ENCODE peak calls at places on chromosomes 7 and 10, in six cellular contexts. V is skeletal muscle cell, E is foreskin fibroblast, B is IMR-90, F is psoas muscle, K is epithelial cell of proximal tubule. C is an unnamed sample.

GRCh38 chr7:111357691-111358090 is 204.6 kb downstream of the IMMP2L start:
- DNase-seq in B (peak), V (peak), K (no peak), F (no peak), E (peak), C (no peak)

GRCh38 chr10:49398000-49398861 is 2.3 kb upstream of the DRGX start:
- DNase-seq in E (peak), K (no peak), F (peak), V (no peak), B (peak), C (peak)

GRCh38 chr10:5291501-5292195 is 73.1 kb upstream of the UCN3 start:
- DNase-seq in F (peak), V (peak), K (peak), B (peak), E (peak), C (peak)

GRCh38 chr10:25261571-25261970 is 86.8 kb downstream of the GPR158 start:
- DNase-seq in F (no peak), B (no peak), K (no peak), V (no peak), E (no peak), C (no peak)

GRCh38 chr7:80150621-80151273 is 16.1 kb downstream of the GNAI1 start:
- DNase-seq in E (no peak), K (no peak), B (peak), F (no peak), V (no peak), C (no peak)

GRCh38 chr10:70493660-70494234 is 15.2 kb downstream of the PALD1 start:
- DNase-seq in V (no peak), K (no peak), F (no peak), B (no peak), E (no peak), C (no peak)

GRCh38 chr7:30148951-30149459 is 14.2 kb downstream of the MTURN start:
- DNase-seq in F (no peak), E (no peak), B (no peak), V (no peak), K (no peak), C (peak)

GRCh38 chr10:125087191-125087896 is 73.0 kb downstream of the CTBP2 start:
- DNase-seq in F (no peak), V (no peak), B (no peak), K (no peak), E (no peak), C (no peak)

GRCh38 chr7:80183900-80184685 is 49.5 kb downstream of the GNAI1 start:
- DNase-seq in B (no peak), V (no peak), E (no peak), F (no peak), K (no peak), C (no peak)

GRCh38 chr10:86440874-86441838 is 74.6 kb upstream of the GRID1 start:
- DNase-seq in B (peak), V (peak), F (no peak), K (peak), E (peak), C (no peak)

DNA sequence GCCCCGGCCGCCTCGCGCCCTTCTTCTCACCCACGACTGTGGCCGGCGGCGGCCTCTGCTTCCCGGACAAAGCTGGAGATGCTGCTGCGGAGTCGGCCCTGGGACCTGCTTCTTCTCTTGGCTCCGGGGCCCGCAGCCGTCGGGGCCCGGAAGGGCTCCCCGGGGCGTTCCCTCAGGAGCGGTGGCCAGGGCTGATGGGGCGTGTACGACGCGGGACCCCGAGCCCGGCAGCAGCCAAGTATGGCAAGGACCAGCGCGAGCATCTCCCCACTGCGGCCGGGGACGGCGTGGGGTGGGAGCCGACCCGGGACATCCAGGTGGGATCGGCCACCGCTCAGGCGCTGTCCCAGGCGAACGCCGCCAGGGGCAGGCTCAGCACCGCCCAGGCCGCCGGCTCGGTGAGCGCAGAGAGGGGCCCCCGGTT is 27.6 kb upstream of the BMS1 start:
- DNase-seq in V (no peak), K (no peak), E (no peak), F (peak), B (no peak), C (no peak)
- H3K4me3 ChIP-seq in V (peak), K (peak), E (no peak), F (peak), B (peak), C (no peak)

DNA sequence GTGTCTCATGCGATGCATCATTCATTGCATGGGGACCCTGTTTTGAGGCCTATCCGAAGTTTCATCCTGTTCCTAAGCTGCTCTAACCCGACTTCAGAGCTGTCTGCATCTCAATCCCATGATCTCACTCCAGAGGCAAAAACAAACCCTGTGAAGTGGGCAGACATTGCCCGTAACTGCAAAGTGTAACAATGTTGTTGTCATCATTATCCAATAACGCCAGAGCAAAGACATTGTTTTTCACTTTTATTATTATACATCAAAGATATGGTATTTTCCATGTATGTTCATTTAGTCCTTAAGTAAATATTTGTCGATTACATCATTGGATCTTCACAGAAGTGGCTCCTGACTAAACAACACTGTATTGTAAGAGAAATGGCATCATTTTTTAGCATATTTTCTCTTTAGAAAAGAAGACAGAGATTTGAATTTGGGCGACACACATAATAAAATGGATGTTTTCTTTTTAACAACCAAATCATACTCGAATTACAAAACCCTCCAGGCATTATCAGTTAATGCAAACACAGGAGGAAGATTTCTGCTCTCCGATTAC is 246.6 kb downstream of the KLF6 start:
- DNase-seq in E (no peak), K (no peak), B (no peak), F (no peak), V (no peak), C (no peak)
- H3K4me3 ChIP-seq in E (peak), K (no peak), B (no peak), F (no peak), V (no peak), C (no peak)

GRCh38 chr7:150715738-150716137 is 675 bp upstream of the GIMAP1 start:
- DNase-seq in B (no peak), V (no peak), E (no peak), K (no peak), F (no peak), C (no peak)
- H3K4me3 ChIP-seq in B (no peak), V (no peak), E (no peak), K (no peak), F (peak), C (peak)

GRCh38 chr7:93945083-93945482 is 23.5 kb downstream of the GNG11 start:
- DNase-seq in K (no peak), F (no peak), B (no peak), V (no peak), E (no peak), C (no peak)

GRCh38 chr7:93948106-93948505 is 26.6 kb downstream of the GNG11 start:
- DNase-seq in F (no peak), K (no peak), E (peak), V (no peak), B (peak), C (no peak)

GRCh38 chr7:93949468-93949867 is 27.9 kb downstream of the GNG11 start:
- DNase-seq in F (no peak), K (no peak), E (peak), B (peak), V (peak), C (no peak)

GRCh38 chr7:93945756-93946540 is 24.4 kb downstream of the GNG11 start:
- DNase-seq in K (no peak), B (no peak), V (no peak), F (no peak), E (no peak), C (no peak)

DNA sequence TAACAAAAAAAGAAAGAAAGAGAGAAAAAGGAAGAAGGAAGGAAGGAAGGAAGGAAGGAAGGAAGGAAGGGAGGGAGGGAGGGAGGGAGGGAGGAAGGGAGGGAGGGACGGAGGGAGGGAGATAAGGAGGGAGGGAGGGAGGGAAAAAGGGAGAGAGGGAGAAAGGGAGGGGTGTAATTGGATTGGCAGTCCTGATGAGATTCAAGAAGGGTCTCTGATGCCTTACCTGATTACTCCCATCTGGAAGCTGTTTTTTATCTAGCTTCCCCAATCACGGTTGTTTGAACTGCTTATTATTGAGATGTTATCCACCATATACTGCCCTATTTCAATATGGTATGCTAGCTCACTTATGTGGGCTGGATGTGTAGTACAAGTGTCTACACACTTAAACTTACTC is 27.3 kb downstream of the GNG11 start:
- DNase-seq in E (no peak), F (no peak), V (no peak), B (no peak), K (no peak), C (no peak)
- H3K4me3 ChIP-seq in E (no peak), F (no peak), V (no peak), B (no peak), K (no peak), C (no peak)

GRCh38 chr10:10499839-10500238 is 517.8 kb upstream of the CELF2 start:
- DNase-seq in V (peak), F (no peak), K (no peak), E (peak), B (peak), C (no peak)

GRCh38 chr10:10497245-10497644 is 520.4 kb upstream of the CELF2 start:
- DNase-seq in E (no peak), B (no peak), F (no peak), V (no peak), K (no peak), C (no peak)

GRCh38 chr10:10498781-10499180 is 518.9 kb upstream of the CELF2 start:
- DNase-seq in E (peak), V (peak), B (peak), F (no peak), K (no peak), C (no peak)

GRCh38 chr10:10503772-10504171 is 513.9 kb upstream of the CELF2 start:
- DNase-seq in B (no peak), K (no peak), E (no peak), V (no peak), F (no peak), C (no peak)

DNA sequence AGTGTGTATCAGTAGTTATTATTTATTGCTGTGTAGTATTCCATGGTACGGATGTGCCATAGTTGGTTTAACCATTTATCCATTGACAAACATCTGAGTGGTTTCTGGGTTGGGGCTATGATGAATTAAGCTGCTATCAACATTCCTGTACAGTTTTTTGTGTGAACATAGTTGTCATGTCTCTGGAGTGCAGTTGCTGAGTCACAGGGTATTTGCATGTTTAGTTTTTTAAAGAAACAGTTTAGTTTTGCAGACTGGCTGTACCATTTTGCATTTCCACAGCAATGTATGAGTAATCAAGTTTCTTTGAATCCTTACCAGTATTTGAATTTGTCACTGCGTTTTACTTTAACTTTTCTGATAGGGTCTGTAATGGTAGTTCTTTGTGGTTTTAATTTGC is 516.7 kb upstream of the CELF2 start:
- DNase-seq in B (peak), K (no peak), E (peak), F (no peak), V (peak), C (no peak)
- H3K4me3 ChIP-seq in B (no peak), K (no peak), E (no peak), F (no peak), V (no peak), C (no peak)

C was measured in CD4-positive, alpha-beta memory T cell.